ENCODE peak calls at places on chromosome 1, in nine cellular contexts. I, A, O, H, B, X, G, Z and T are unnamed samples.

GRCh38 chr1:37177230-37177864 is 143.0 kb upstream of the GRIK3 start:
- DNase-seq in I (no peak), A (no peak), O (peak), H (no peak), B (no peak), X (peak), G (peak), Z (no peak), T (no peak)

GRCh38 chr1:212718499-212718898 is 18.9 kb upstream of the BATF3 start:
- DNase-seq in I (no peak), A (no peak), O (peak), H (no peak), B (no peak), X (no peak), G (no peak), Z (no peak), T (no peak)

GRCh38 chr1:191022856-191023255 is 545.2 kb upstream of the BRINP3 start:
- DNase-seq in I (no peak), A (no peak), O (peak), H (no peak), B (peak), X (no peak), G (no peak), Z (no peak), T (no peak)

GRCh38 chr1:145702826-145703225 is 4.3 kb downstream of the PDZK1 start:
- DNase-seq in I (no peak), A (no peak), O (no peak), H (no peak), B (no peak), X (no peak), G (no peak), Z (no peak), T (no peak)

GRCh38 chr1:221708076-221708571 is 33.8 kb downstream of the DUSP10 start:
- DNase-seq in I (peak), A (no peak), O (no peak), H (no peak), B (no peak), X (no peak), G (peak), Z (no peak), T (no peak)

GRCh38 chr1:244778356-244778755 is 57.1 kb upstream of the COX20 start:
- DNase-seq in I (no peak), A (no peak), O (peak), H (no peak), B (peak), X (no peak), G (no peak), Z (no peak), T (no peak)

GRCh38 chr1:181021811-181022434 is 747 bp downstream of the STX6 start:
- DNase-seq in I (peak), A (peak), O (peak), H (peak), B (no peak), X (peak), G (peak), Z (peak), T (peak)

GRCh38 chr1:216222302-216222701 is 200.9 kb downstream of the USH2A start:
- DNase-seq in I (no peak), A (no peak), O (peak), H (no peak), B (no peak), X (no peak), G (no peak), Z (no peak), T (no peak)

GRCh38 chr1:41240806-41241747 is 1.0 kb downstream of the SCMH1 start:
- DNase-seq in I (peak), A (peak), O (peak), H (peak), B (no peak), X (peak), G (peak), Z (peak), T (peak)

GRCh38 chr1:246803373-246803772 is 79.2 kb downstream of the SCCPDH start:
- DNase-seq in I (no peak), A (no peak), O (no peak), H (no peak), B (no peak), X (no peak), G (no peak), Z (no peak), T (no peak)

GRCh38 chr1:37999434-38000232 is 5.7 kb downstream of the FHL3 start:
- DNase-seq in I (peak), A (peak), O (peak), H (no peak), B (no peak), X (peak), G (no peak), Z (peak), T (peak)

GRCh38 chr1:51519857-51520699 is 1.0 kb upstream of the EPS15 start:
- DNase-seq in I (no peak), A (no peak), O (peak), H (no peak), B (no peak), X (no peak), G (no peak), Z (peak), T (no peak)

GRCh38 chr1:39886757-39887231 is 3.5 kb upstream of the TRIT1 start:
- DNase-seq in I (no peak), A (no peak), O (no peak), H (no peak), B (no peak), X (no peak), G (no peak), Z (no peak), T (no peak)

DNA sequence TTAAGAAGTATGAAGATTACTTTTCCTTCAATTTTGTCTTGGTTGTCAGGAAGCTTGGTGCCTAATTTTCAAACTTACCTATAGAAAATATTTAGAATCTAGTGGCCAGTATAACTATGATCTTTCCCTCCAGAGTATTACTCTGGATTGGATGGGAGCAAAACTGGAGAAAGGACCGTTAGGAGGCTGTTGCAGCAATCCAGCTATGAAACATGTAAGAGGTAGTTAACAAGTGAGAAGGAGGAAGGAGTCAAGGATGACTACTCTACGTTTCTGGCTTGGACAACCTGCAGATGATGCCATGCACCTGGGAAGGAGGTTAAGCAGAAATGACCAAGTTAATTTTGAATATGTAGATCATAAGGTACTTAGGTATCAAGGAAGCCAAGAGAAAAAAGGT is 3.5 kb upstream of the ACP6 start:
- DNase-seq in I (no peak), A (no peak), O (no peak), H (no peak), B (no peak), X (no peak), G (no peak), Z (no peak), T (no peak)
- H3K4me3 ChIP-seq in I (no peak), A (no peak), O (no peak), H (no peak), B (no peak), X (no peak), G (no peak), Z (no peak), T (no peak)

DNA sequence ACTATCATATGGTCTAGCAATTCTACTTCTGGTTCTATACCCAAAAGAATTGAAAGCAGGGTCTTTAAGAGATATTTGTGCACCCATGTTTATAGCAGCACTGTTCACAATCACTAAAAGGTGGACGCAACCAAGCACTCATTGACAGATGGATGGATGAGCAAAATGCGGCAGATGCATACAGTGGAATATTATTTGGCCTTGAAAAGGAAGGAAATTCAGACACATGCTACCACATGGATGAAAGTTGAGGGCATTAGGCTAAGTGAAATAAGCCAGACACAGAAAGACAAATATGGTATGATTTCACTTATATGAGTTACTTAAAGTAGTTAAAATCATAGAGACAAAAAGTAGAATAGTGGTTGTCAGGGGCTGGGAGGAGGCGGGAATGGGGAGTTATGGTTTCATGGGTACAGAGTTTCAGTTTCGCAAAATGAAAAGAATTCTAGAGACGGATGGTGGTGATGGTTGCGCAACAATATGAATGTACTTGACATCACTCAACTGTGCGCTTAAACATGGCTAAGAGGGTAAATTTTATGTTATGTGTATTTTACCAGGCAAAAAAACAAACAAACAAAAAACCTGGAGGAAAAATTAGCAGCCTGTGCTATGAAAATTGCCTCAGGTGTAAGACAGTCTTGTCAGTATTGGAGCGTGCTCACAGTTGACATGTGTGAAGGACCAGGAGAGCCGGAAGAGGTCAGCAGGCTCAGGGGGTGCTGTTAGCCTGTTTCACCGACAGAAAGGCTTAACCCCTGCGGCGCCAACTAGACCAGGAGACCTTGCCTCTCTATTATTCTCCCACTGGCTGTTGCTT is 26.5 kb downstream of the CD247 start:
- DNase-seq in I (no peak), A (no peak), O (no peak), H (no peak), B (no peak), X (no peak), G (no peak), Z (no peak), T (no peak)
- H3K4me3 ChIP-seq in I (no peak), A (no peak), O (no peak), H (no peak), B (no peak), X (no peak), G (no peak), Z (no peak), T (no peak)

DNA sequence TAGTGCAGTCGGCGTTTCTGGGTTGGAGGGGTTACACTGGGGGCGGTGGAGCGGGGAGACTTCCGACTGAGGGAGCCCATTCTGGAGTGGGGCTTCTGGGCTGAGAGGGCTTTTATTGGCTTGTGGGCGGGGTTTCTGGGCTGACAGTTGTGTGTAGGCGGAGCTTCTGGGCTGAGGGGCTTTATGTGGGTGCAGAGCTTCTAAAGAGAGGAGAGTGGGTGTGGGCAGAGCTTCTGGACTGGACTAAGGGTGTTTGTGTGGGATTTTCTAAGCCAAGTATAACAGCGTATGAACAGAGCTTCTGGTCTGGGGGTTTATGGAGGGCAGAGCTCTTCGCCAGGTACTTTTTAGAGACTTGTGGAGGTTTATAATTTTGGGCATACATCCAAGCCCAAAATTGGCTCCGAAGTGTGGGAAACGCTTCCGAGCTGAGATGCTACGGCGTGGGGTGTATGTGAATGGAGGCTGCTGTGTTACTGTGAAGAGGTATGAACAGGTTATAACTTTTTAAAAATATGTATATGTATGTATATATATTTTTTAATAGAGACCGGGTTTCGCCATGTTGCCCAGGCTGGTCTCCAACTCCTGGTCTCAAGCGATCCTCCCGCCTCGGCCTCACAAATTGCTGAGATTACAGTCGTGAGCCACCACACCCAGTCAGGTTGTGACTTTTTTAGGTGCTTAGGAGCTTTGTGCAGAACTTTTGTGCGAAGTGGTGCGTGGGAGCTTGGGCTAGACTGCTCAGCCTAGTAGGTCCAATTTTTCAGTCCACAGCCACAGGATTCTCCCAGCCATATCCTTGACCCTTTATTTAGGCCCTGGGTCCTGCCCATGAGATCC is 869 bp downstream of the TMEM39B start:
- DNase-seq in I (no peak), A (no peak), O (no peak), H (no peak), B (no peak), X (no peak), G (no peak), Z (no peak), T (no peak)
- H3K4me3 ChIP-seq in I (peak), A (peak), O (peak), H (peak), B (peak), X (peak), G (peak), Z (peak), T (peak)

DNA sequence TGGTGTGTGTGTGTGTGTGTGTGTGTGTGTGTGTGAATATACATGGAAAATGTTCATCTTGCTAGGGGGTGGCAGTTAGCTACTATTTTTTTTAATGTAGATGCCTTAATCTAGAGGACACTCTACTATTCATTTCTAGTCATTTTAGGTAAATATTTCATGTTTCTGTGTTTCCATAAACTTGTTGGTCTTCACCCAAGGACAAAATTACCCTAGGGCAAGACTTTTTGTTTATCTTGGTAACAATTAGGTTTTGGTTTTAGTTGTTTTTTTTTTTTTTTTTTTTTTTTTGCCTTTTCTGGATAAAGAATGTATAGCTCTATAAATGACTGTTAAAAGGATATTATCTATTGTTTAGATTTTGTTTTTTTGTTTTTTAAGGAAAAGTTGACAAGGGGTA is 32.2 kb downstream of the CLEC20A start:
- DNase-seq in I (no peak), A (no peak), O (no peak), H (no peak), B (no peak), X (no peak), G (no peak), Z (no peak), T (no peak)
- H3K4me3 ChIP-seq in I (no peak), A (no peak), O (no peak), H (no peak), B (no peak), X (no peak), G (no peak), Z (no peak), T (no peak)

GRCh38 chr1:26281971-26282693 is 2.2 kb downstream of the SH3BGRL3 start:
- DNase-seq in I (no peak), A (no peak), O (peak), H (no peak), B (no peak), X (no peak), G (no peak), Z (peak), T (peak)
- H3K4me3 ChIP-seq in I (no peak), A (no peak), O (peak), H (no peak), B (no peak), X (peak), G (no peak), Z (no peak), T (no peak)

GRCh38 chr1:230815277-230815676 is 53.0 kb downstream of the C1orf198 start:
- DNase-seq in I (no peak), A (no peak), O (no peak), H (no peak), B (no peak), X (no peak), G (no peak), Z (peak), T (no peak)

GRCh38 chr1:230816018-230816417 is 52.3 kb downstream of the C1orf198 start:
- DNase-seq in I (no peak), A (no peak), O (no peak), H (no peak), B (no peak), X (no peak), G (no peak), Z (peak), T (no peak)

GRCh38 chr1:230808268-230808872 is 60.0 kb downstream of the C1orf198 start:
- DNase-seq in I (no peak), A (no peak), O (no peak), H (no peak), B (no peak), X (no peak), G (no peak), Z (peak), T (no peak)

GRCh38 chr1:230809205-230809990 is 58.9 kb downstream of the C1orf198 start:
- DNase-seq in I (no peak), A (no peak), O (no peak), H (no peak), B (no peak), X (no peak), G (no peak), Z (peak), T (no peak)

DNA sequence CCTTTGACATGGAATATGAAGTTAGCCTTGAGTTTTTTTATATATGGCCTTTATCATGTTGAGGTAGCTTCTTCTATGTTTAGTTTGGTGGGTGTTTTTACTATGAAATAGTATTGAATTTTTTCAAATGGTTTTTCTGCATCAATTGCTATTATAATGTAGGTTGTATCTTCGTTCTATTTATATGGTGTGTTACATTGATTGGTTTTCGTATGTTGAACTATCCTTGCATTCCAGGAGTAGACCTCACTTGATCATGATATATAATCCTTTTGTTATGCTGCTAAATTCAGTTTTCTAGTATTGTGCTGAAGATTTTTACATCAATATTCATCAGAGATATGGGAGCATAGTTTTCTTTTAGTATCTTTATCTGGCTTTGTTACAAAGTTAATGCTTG is 55.8 kb downstream of the C1orf198 start:
- DNase-seq in I (no peak), A (no peak), O (no peak), H (no peak), B (no peak), X (no peak), G (no peak), Z (no peak), T (no peak)
- H3K4me3 ChIP-seq in I (no peak), A (no peak), O (no peak), H (no peak), B (no peak), X (no peak), G (no peak), Z (no peak), T (no peak)

DNA sequence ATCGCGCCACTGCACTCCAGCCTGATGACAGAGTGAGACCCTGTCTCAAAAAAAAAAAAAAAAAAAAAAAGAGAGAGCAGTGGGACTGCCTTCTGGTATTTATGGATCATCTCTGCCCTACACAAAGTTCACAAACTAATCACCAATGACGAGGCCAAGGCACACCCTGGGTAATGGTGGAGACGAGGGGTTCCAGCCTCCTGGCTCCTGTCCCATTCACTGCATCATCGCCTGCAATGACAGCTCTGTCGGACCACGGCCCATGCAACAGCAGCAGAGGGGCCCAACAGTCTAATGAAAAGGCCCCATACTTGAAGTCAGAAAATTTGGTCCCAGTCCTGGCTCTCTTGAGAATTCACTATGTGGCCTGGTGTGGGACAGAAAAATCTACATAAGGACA is 2.9 kb upstream of the BTG2 start:
- DNase-seq in I (no peak), A (no peak), O (no peak), H (no peak), B (no peak), X (no peak), G (no peak), Z (no peak), T (no peak)
- H3K4me3 ChIP-seq in I (no peak), A (no peak), O (no peak), H (no peak), B (no peak), X (no peak), G (no peak), Z (no peak), T (no peak)

DNA sequence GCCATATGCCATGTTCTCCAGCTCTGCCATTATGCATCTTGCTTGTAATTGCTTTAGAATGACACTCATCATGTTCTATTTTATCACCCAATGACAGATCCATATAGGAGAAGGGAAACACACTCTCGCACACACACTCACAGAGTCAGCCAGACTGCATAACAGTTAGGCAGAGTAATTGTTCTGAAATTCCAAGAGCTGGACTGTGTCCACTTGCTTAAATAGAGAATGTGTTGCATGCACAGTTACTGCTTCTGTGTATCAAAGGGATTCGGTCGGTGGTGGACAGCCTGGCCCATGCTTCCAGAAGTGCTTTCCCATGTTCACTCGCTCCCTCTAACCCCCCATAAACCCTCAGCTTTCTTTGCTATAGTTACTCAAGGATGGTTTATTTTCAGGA is 30.6 kb downstream of the KCND3 start:
- DNase-seq in I (no peak), A (no peak), O (no peak), H (no peak), B (no peak), X (no peak), G (no peak), Z (no peak), T (no peak)
- H3K4me3 ChIP-seq in I (no peak), A (no peak), O (no peak), H (no peak), B (no peak), X (no peak), G (no peak), Z (no peak), T (no peak)